ENCODE peak calls at places on chromosomes 2 and 18, in nine cellular contexts. D, Y, K, R, O, C, A, J and Q are unnamed samples.

GRCh38 chr2:174546519-174547506 is 50.8 kb downstream of the WIPF1 start:
- DNase-seq in A (no peak), D (no peak), C (peak), Y (peak), K (peak), O (no peak), R (peak), J (peak), Q (peak)

GRCh38 chr18:70260683-70261082 is 28.2 kb upstream of the SOCS6 start:
- DNase-seq in Y (no peak), J (no peak), K (no peak), O (no peak), C (no peak), D (no peak), A (no peak), R (no peak), Q (no peak)

GRCh38 chr2:30679416-30680088 is 127.7 kb downstream of the CAPN13 start:
- DNase-seq in Y (peak), K (no peak), R (peak), C (no peak), O (no peak), D (peak), J (no peak), A (peak), Q (peak)

GRCh38 chr2:206482123-206482522 is 38.8 kb downstream of the ADAM23 start:
- DNase-seq in Y (no peak), A (no peak), K (no peak), R (no peak), J (no peak), D (no peak), C (no peak), O (no peak), Q (no peak)

GRCh38 chr18:12911025-12911927 is 27.2 kb upstream of the PTPN2 start:
- DNase-seq in J (peak), D (peak), Y (no peak), A (no peak), C (no peak), K (peak), O (no peak), R (peak), Q (no peak)

GRCh38 chr2:114545052-114545451 is 102.6 kb downstream of the DPP10 start:
- DNase-seq in K (no peak), O (no peak), C (no peak), Y (no peak), J (no peak), D (no peak), A (no peak), R (peak), Q (no peak)

GRCh38 chr2:6074303-6074702 is 382.1 kb downstream of the SOX11 start:
- DNase-seq in D (no peak), O (no peak), Y (no peak), A (no peak), K (no peak), R (no peak), C (no peak), J (no peak), Q (no peak)

GRCh38 chr2:223460774-223461211 is 141.4 kb downstream of the SCG2 start:
- DNase-seq in O (no peak), D (no peak), Y (no peak), K (no peak), J (no peak), C (no peak), A (no peak), R (peak), Q (no peak)

GRCh38 chr18:35478520-35479435 is 19.0 kb downstream of the INO80C start:
- DNase-seq in J (no peak), R (peak), O (peak), A (no peak), D (no peak), Y (no peak), C (peak), K (peak), Q (no peak)